ENCODE peak calls at places on chromosomes 16 and 17, in nine cellular contexts. W is ELR; P is fibroblast of the conjunctiva; S is effector memory CD4-positive, alpha-beta T cell; G is T-helper 1 cell; L is BE2C; V is activated T-helper 1 cell treated with anti-CD3 and anti-CD28 coated beads, Interleukin-2, amount 50 U/mL, for 16 hours; C is stimulated activated CD4-positive, alpha-beta T cell treated with anti-CD3 and anti-CD28 coated beads, Interleukin-4, amount 100 ng/mL, for 24 hours; F is sigmoid colon. E is an unnamed sample.

GRCh38 chr16:1494129-1494640 is 1.0 kb downstream of the TELO2 start:
- DNase-seq in W (peak), P (peak), S (no peak), G (no peak), L (peak), V (no peak), C (no peak), F (peak), E (peak)

GRCh38 chr17:81245024-81245664 is 6.0 kb downstream of the NDUFAF8 start:
- DNase-seq in W (peak), P (no peak), S (no peak), G (no peak), L (peak), V (no peak), C (no peak), F (no peak), E (no peak)

GRCh38 chr17:34582185-34582900 is 3.0 kb downstream of the TMEM132E start:
- DNase-seq in W (no peak), P (no peak), S (no peak), G (no peak), L (no peak), V (no peak), C (no peak), F (no peak), E (no peak)

GRCh38 chr17:13027246-13027645 is 9.4 kb upstream of the ELAC2 start:
- DNase-seq in W (peak), P (no peak), S (no peak), G (no peak), L (no peak), V (no peak), C (no peak), F (no peak), E (no peak)

GRCh38 chr17:39938140-39938869 is 10.8 kb downstream of the LRRC3C start:
- DNase-seq in W (no peak), P (no peak), S (no peak), G (no peak), L (no peak), V (no peak), C (no peak), F (no peak), E (no peak)

GRCh38 chr16:15643453-15644305 is 725 bp upstream of the MARF1 start:
- DNase-seq in W (peak), P (peak), S (no peak), G (no peak), L (peak), V (peak), C (no peak), F (no peak), E (no peak)

GRCh38 chr17:38459556-38459955 is 31.3 kb downstream of the ARHGAP23 start:
- DNase-seq in W (no peak), P (no peak), S (no peak), G (no peak), L (no peak), V (no peak), C (no peak), F (no peak), E (no peak)

GRCh38 chr17:48514483-48514876 is 16.3 kb downstream of the HOXB1 start:
- DNase-seq in W (no peak), P (no peak), S (no peak), G (no peak), L (no peak), V (no peak), C (no peak), F (no peak), E (no peak)

GRCh38 chr16:23182675-23183485 is at the start of gene SCNN1G:
- DNase-seq in W (no peak), P (no peak), S (no peak), G (no peak), L (no peak), V (no peak), C (no peak), F (no peak), E (no peak)

GRCh38 chr16:88398170-88398873 is 15.6 kb downstream of the ZNF469 start:
- DNase-seq in W (peak), P (no peak), S (no peak), G (no peak), L (no peak), V (no peak), C (no peak), F (no peak), E (no peak)

GRCh38 chr17:55201609-55201932 is 63.2 kb upstream of the HLF start:
- DNase-seq in W (no peak), P (no peak), S (no peak), G (no peak), L (no peak), V (no peak), C (no peak), F (no peak), E (no peak)

GRCh38 chr17:58504826-58505351 is 9.5 kb downstream of the MTMR4 start:
- DNase-seq in W (no peak), P (no peak), S (no peak), G (no peak), L (no peak), V (no peak), C (no peak), F (peak), E (no peak)

E was measured in SJCRH30.